ENCODE peak calls at places on chromosomes 11 and 22, in five cellular contexts. P is psoas muscle, I is prostate gland, D is endodermal cell, H is HL-60. E is an unnamed sample.

GRCh38 chr11:121538054-121538453 is 85.3 kb upstream of the SORL1-AS1 start:
- DNase-seq in P (no peak), I (no peak), D (no peak), H (no peak), E (no peak)

GRCh38 chr11:68878022-68878421 is 25.6 kb downstream of the MRPL21 start:
- DNase-seq in P (no peak), I (no peak), D (no peak), H (no peak), E (no peak)

GRCh38 chr11:45457649-45458048 is 171.5 kb upstream of the SYT13 start:
- DNase-seq in P (no peak), I (no peak), D (no peak), H (peak), E (no peak)

GRCh38 chr11:130448416-130449068 is at the start of gene ADAMTS15:
- DNase-seq in P (peak), I (peak), D (peak), H (peak), E (peak)

GRCh38 chr11:78253797-78254196 is 65.1 kb downstream of the USP35 start:
- DNase-seq in P (no peak), I (no peak), D (no peak), H (no peak), E (no peak)

GRCh38 chr11:83409891-83410290 is 123.7 kb upstream of the CCDC90B start:
- DNase-seq in P (no peak), I (no peak), D (no peak), H (no peak), E (no peak)

GRCh38 chr11:4181780-4182721 is 87.5 kb downstream of the RRM1 start:
- DNase-seq in P (no peak), I (peak), D (peak), H (peak), E (no peak)

GRCh38 chr11:67268036-67268683 is 1.9 kb downstream of the GRK2 start:
- DNase-seq in P (no peak), I (no peak), D (no peak), H (peak), E (peak)

GRCh38 chr11:83162377-83162776 is 5.4 kb downstream of the PCF11 start:
- DNase-seq in P (no peak), I (no peak), D (no peak), H (no peak), E (no peak)

GRCh38 chr22:17965538-17966402 is 58.6 kb downstream of the MICAL3 start:
- DNase-seq in P (no peak), I (no peak), D (no peak), H (no peak), E (no peak)

GRCh38 chr11:12846766-12847615 is 162.1 kb upstream of the RASSF10 start:
- DNase-seq in P (no peak), I (no peak), D (no peak), H (no peak), E (no peak)

GRCh38 chr11:2862395-2862949 is 23.1 kb downstream of the CDKN1C start:
- DNase-seq in P (no peak), I (no peak), D (peak), H (no peak), E (no peak)

GRCh38 chr11:65720237-65720934 is at the start of gene RNASEH2C:
- DNase-seq in P (peak), I (peak), D (peak), H (peak), E (peak)
- TF ChIP-seq CTCF in P (no peak), I (no peak), D (peak), H (no peak), E (peak)

GRCh38 chr22:46064966-46065666 is 85.2 kb upstream of the PPARA start:
- DNase-seq in P (no peak), I (no peak), D (peak), H (no peak), E (peak)
- H3K4me3 ChIP-seq in P (peak), I (peak), D (no peak), H (no peak), E (peak)

DNA sequence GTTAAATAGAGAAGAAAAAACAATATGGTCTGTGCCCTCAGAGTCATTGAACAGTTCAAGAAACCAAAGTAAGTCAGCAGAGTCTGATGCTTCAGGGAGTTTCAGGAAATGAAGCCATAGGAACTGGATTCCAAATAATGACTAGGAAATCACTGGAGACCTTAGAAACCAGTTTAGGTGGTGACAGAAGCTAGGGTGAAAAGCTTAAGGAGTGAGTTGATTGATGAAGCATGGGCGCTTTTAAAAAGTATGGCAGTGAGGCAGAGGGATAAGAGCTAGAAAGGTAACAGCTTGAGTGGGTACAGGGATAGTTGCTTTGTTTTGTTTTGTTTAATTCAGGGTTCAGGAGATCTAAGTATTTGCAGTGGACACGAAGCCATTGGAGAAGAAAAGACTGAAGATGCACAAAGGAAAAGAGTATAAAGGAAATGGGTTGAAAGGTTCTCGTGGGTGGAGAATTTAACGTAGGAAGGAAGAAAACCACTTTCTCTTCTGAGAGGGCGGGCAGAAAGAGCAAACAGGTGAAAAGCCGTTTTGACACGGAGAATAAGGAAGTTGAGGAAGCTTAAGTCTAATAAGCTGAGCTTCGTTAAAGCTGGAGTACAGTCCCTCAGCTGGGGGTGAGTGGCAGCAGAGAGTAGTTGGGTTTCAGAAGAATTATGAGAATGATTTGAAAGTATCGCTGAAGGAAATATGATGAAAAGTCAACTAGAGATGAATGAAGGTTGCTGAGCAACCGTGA is 14.8 kb downstream of the SGSM3 start:
- DNase-seq in P (no peak), I (no peak), D (no peak), H (peak), E (no peak)
- H3K27ac ChIP-seq in P (no peak), I (peak), D (no peak), H (peak), E (no peak)

DNA sequence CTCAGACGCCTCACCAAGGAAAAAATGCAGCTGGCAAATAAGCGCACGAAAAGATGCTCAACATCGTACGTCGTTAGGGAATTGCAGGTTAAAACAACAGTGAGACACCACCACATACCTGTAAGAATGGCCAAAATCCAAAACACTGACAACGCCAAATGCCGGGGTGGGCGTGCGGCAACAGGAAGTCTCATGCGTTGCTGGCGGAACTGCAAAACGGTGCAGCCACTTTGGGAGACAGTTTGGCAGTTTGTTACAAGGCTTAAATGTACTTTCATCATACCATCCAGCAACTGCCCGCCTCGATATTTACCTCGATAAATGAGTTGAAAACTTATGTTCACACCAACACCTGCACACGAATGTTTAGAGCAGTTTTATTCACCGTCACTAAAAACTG is 7.5 kb upstream of the CTSD start:
- DNase-seq in P (no peak), I (no peak), D (peak), H (peak), E (no peak)
- TF ChIP-seq CTCF in P (no peak), I (no peak), D (no peak), H (no peak), E (no peak)

E was measured in tibial artery.